ENCODE peak calls at places on chromosomes 5 and 9, in five cellular contexts. One of them, this sample, is unnamed. For H3K27me3, the result is how much of the 10 kb centered on the place peaks cover.

GRCh38 chr5:120463991-120464626 is at the start of gene PRR16:
- DNase-seq in ovary: peak
- DNase-seq in IMR-90: peak
- DNase-seq in body of pancreas: peak
- DNase-seq in effector memory CD4-positive, alpha-beta T cell: no peak
- DNase-seq in this sample: no peak

GRCh38 chr5:139644001-139644456 is 4.1 kb upstream of the CXXC5 start:
- DNase-seq in effector memory CD4-positive, alpha-beta T cell: no peak
- DNase-seq in body of pancreas: peak
- DNase-seq in ovary: no peak
- DNase-seq in IMR-90: no peak
- DNase-seq in this sample: no peak

GRCh38 chr5:102628449-102629175 is 126.5 kb upstream of the PAM start:
- DNase-seq in ovary: no peak
- DNase-seq in IMR-90: peak
- DNase-seq in effector memory CD4-positive, alpha-beta T cell: no peak
- DNase-seq in body of pancreas: no peak
- DNase-seq in this sample: no peak

GRCh38 chr5:179309751-179310320 is 35.4 kb downstream of the ADAMTS2 start:
- DNase-seq in body of pancreas: no peak
- DNase-seq in effector memory CD4-positive, alpha-beta T cell: no peak
- DNase-seq in ovary: no peak
- DNase-seq in IMR-90: no peak
- DNase-seq in this sample: no peak

GRCh38 chr9:93950619-93951601 is 4.2 kb downstream of the BARX1 start:
- DNase-seq in ovary: no peak
- DNase-seq in body of pancreas: peak
- DNase-seq in IMR-90: no peak
- DNase-seq in effector memory CD4-positive, alpha-beta T cell: no peak
- DNase-seq in this sample: no peak

GRCh38 chr9:1708215-1708614 is 306.9 kb upstream of the SMARCA2 start:
- DNase-seq in IMR-90: no peak
- DNase-seq in ovary: no peak
- DNase-seq in body of pancreas: no peak
- DNase-seq in effector memory CD4-positive, alpha-beta T cell: no peak
- DNase-seq in this sample: no peak

GRCh38 chr5:98805070-98805469 is 31.6 kb downstream of the RGMB start:
- DNase-seq in IMR-90: no peak
- DNase-seq in ovary: no peak
- DNase-seq in body of pancreas: no peak
- DNase-seq in effector memory CD4-positive, alpha-beta T cell: no peak
- DNase-seq in this sample: no peak

GRCh38 chr5:149732500-149733128 is 2.5 kb downstream of the PPARGC1B start:
- DNase-seq in IMR-90: no peak
- DNase-seq in effector memory CD4-positive, alpha-beta T cell: no peak
- DNase-seq in ovary: no peak
- DNase-seq in body of pancreas: peak
- DNase-seq in this sample: no peak

GRCh38 chr5:37448941-37449340 is 69.8 kb downstream of the WDR70 start:
- DNase-seq in effector memory CD4-positive, alpha-beta T cell: no peak
- DNase-seq in body of pancreas: no peak
- DNase-seq in ovary: no peak
- DNase-seq in IMR-90: peak
- DNase-seq in this sample: no peak

GRCh38 chr9:127305450-127306226 is 41.1 kb downstream of the GARNL3 start:
- DNase-seq in ovary: no peak
- DNase-seq in effector memory CD4-positive, alpha-beta T cell: no peak
- DNase-seq in body of pancreas: no peak
- DNase-seq in IMR-90: no peak
- DNase-seq in this sample: no peak

GRCh38 chr9:113708821-113709713 is 167.0 kb upstream of the ZNF618 start:
- DNase-seq in ovary: no peak
- DNase-seq in body of pancreas: peak
- DNase-seq in effector memory CD4-positive, alpha-beta T cell: no peak
- DNase-seq in IMR-90: no peak
- DNase-seq in this sample: no peak

GRCh38 chr5:9644630-9645029 is 14.5 kb upstream of the TAS2R1 start:
- DNase-seq in body of pancreas: no peak
- DNase-seq in ovary: no peak
- DNase-seq in effector memory CD4-positive, alpha-beta T cell: no peak
- DNase-seq in IMR-90: peak
- DNase-seq in this sample: no peak

GRCh38 chr5:87231037-87231808 is 36.5 kb upstream of the RASA1 start:
- DNase-seq in IMR-90: no peak
- DNase-seq in effector memory CD4-positive, alpha-beta T cell: no peak
- DNase-seq in ovary: no peak
- DNase-seq in body of pancreas: no peak
- DNase-seq in this sample: peak

GRCh38 chr9:97740848-97741821 is 44.0 kb upstream of the XPA start:
- DNase-seq in IMR-90: peak
- DNase-seq in effector memory CD4-positive, alpha-beta T cell: no peak
- DNase-seq in ovary: peak
- DNase-seq in body of pancreas: peak
- DNase-seq in this sample: peak

GRCh38 chr5:127864511-127864910 is 161.3 kb downstream of the CCDC192 start:
- DNase-seq in ovary: no peak
- DNase-seq in IMR-90: no peak
- DNase-seq in body of pancreas: no peak
- DNase-seq in effector memory CD4-positive, alpha-beta T cell: no peak
- DNase-seq in this sample: no peak

GRCh38 chr5:76221311-76221710 is 138.1 kb downstream of the SV2C start:
- DNase-seq in body of pancreas: no peak
- DNase-seq in ovary: no peak
- DNase-seq in IMR-90: no peak
- DNase-seq in effector memory CD4-positive, alpha-beta T cell: no peak
- DNase-seq in this sample: no peak

GRCh38 chr5:81391-82021 is 10.5 kb upstream of the PLEKHG4B start:
- DNase-seq in ovary: no peak
- DNase-seq in effector memory CD4-positive, alpha-beta T cell: no peak
- DNase-seq in IMR-90: no peak
- DNase-seq in body of pancreas: no peak
- DNase-seq in this sample: no peak

GRCh38 chr5:10760033-10760975 is 730 bp downstream of the DAP start:
- DNase-seq in ovary: peak
- DNase-seq in IMR-90: peak
- DNase-seq in effector memory CD4-positive, alpha-beta T cell: no peak
- DNase-seq in body of pancreas: peak
- DNase-seq in this sample: no peak

GRCh38 chr9:136328622-136329041 is 1.3 kb downstream of the GPSM1 start:
- DNase-seq in ovary: peak
- DNase-seq in body of pancreas: no peak
- DNase-seq in IMR-90: peak
- DNase-seq in effector memory CD4-positive, alpha-beta T cell: no peak
- DNase-seq in this sample: no peak

GRCh38 chr5:154756203-154756870 is 1.2 kb downstream of the LARP1 start:
- DNase-seq in effector memory CD4-positive, alpha-beta T cell: peak
- DNase-seq in IMR-90: no peak
- DNase-seq in body of pancreas: peak
- DNase-seq in ovary: peak
- DNase-seq in this sample: peak

GRCh38 chr5:98214240-98215051 is 559.0 kb upstream of the RGMB start:
- DNase-seq in body of pancreas: no peak
- DNase-seq in IMR-90: peak
- DNase-seq in effector memory CD4-positive, alpha-beta T cell: no peak
- DNase-seq in ovary: no peak
- DNase-seq in this sample: no peak

GRCh38 chr5:105659396-105659795 is 2011.3 kb downstream of the EFNA5 start:
- DNase-seq in IMR-90: no peak
- DNase-seq in effector memory CD4-positive, alpha-beta T cell: no peak
- DNase-seq in ovary: no peak
- DNase-seq in body of pancreas: no peak
- DNase-seq in this sample: no peak

GRCh38 chr9:102631559-102631958 is 363.6 kb upstream of the CYLC2 start:
- DNase-seq in IMR-90: no peak
- DNase-seq in ovary: no peak
- DNase-seq in body of pancreas: no peak
- DNase-seq in effector memory CD4-positive, alpha-beta T cell: no peak
- DNase-seq in this sample: no peak

GRCh38 chr5:17807069-17807468 is 172.8 kb downstream of the TAF11L14 start:
- DNase-seq in IMR-90: no peak
- DNase-seq in ovary: no peak
- DNase-seq in effector memory CD4-positive, alpha-beta T cell: no peak
- DNase-seq in body of pancreas: no peak
- DNase-seq in this sample: no peak

GRCh38 chr9:130233587-130233945 is 32.0 kb upstream of the HMCN2 start:
- DNase-seq in body of pancreas: no peak
- DNase-seq in ovary: no peak
- DNase-seq in effector memory CD4-positive, alpha-beta T cell: no peak
- DNase-seq in IMR-90: no peak
- DNase-seq in this sample: no peak

GRCh38 chr5:54329731-54330709 is 19.6 kb upstream of the ARL15 start:
- DNase-seq in IMR-90: peak
- DNase-seq in ovary: no peak
- DNase-seq in effector memory CD4-positive, alpha-beta T cell: no peak
- DNase-seq in body of pancreas: peak
- DNase-seq in this sample: no peak

GRCh38 chr9:107051392-107051791 is 188.4 kb downstream of the ZNF462 start:
- DNase-seq in ovary: no peak
- DNase-seq in effector memory CD4-positive, alpha-beta T cell: no peak
- DNase-seq in IMR-90: no peak
- DNase-seq in body of pancreas: no peak
- DNase-seq in this sample: no peak

DNA sequence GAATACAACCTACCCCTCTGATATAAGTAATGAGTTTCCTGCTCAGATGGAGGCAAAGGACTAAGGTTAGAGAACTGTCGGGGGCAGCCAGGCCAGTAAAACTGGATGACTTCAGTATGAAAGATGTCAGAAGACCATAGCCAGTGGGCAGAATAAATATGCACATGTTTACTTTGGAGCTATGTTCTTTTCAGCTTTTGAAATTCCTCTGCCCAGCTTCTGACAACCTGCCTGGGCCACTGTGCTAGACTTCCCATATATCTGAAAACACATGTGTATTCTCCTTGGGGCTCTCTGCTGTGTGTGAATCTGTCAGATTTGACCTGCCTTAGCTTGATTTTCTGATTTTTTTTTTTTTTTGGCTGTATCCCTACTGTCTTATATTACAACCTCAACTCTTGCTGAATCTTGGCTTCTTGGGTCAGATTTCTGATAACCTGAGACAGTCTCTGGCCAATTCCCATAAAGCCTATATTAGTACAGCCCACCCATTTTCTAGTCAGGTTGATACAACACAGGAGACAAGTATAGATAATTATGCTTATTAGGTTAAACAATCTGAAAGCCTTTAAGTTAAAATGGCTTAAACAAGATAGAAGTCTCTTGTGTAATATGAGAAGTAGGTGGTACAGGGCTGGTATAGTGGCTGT is 76.6 kb upstream of the PRLR start:
- DNase-seq in ovary: no peak
- DNase-seq in IMR-90: no peak
- DNase-seq in body of pancreas: no peak
- DNase-seq in effector memory CD4-positive, alpha-beta T cell: no peak
- DNase-seq in this sample: no peak
- H3K27me3 ChIP-seq in ovary: under half
- H3K27me3 ChIP-seq in IMR-90: under half
- H3K27me3 ChIP-seq in body of pancreas: under half
- H3K27me3 ChIP-seq in effector memory CD4-positive, alpha-beta T cell: under half
- H3K27me3 ChIP-seq in this sample: under half

GRCh38 chr5:147306351-147306750 is 71.5 kb downstream of the STK32A start:
- DNase-seq in ovary: no peak
- DNase-seq in IMR-90: no peak
- DNase-seq in effector memory CD4-positive, alpha-beta T cell: no peak
- DNase-seq in body of pancreas: no peak
- DNase-seq in this sample: no peak

GRCh38 chr5:147303251-147303650 is 68.4 kb downstream of the STK32A start:
- DNase-seq in body of pancreas: no peak
- DNase-seq in IMR-90: peak
- DNase-seq in effector memory CD4-positive, alpha-beta T cell: no peak
- DNase-seq in ovary: no peak
- DNase-seq in this sample: no peak

GRCh38 chr5:147305147-147305546 is 70.3 kb downstream of the STK32A start:
- DNase-seq in ovary: no peak
- DNase-seq in IMR-90: no peak
- DNase-seq in effector memory CD4-positive, alpha-beta T cell: no peak
- DNase-seq in body of pancreas: no peak
- DNase-seq in this sample: no peak

GRCh38 chr5:147307170-147307569 is 72.3 kb downstream of the STK32A start:
- DNase-seq in IMR-90: no peak
- DNase-seq in effector memory CD4-positive, alpha-beta T cell: no peak
- DNase-seq in body of pancreas: no peak
- DNase-seq in ovary: no peak
- DNase-seq in this sample: no peak

GRCh38 chr5:147303976-147304375 is 69.2 kb downstream of the STK32A start:
- DNase-seq in ovary: no peak
- DNase-seq in body of pancreas: no peak
- DNase-seq in effector memory CD4-positive, alpha-beta T cell: no peak
- DNase-seq in IMR-90: peak
- DNase-seq in this sample: no peak
- H3K4me3 ChIP-seq in ovary: no peak
- H3K4me3 ChIP-seq in body of pancreas: no peak
- H3K4me3 ChIP-seq in effector memory CD4-positive, alpha-beta T cell: no peak
- H3K4me3 ChIP-seq in IMR-90: no peak
- H3K4me3 ChIP-seq in this sample: no peak

GRCh38 chr5:172861461-172861860 is 27.4 kb downstream of the ERGIC1 start:
- DNase-seq in IMR-90: no peak
- DNase-seq in ovary: no peak
- DNase-seq in body of pancreas: no peak
- DNase-seq in effector memory CD4-positive, alpha-beta T cell: no peak
- DNase-seq in this sample: no peak

GRCh38 chr5:172858511-172858989 is 24.5 kb downstream of the ERGIC1 start:
- DNase-seq in effector memory CD4-positive, alpha-beta T cell: no peak
- DNase-seq in body of pancreas: no peak
- DNase-seq in IMR-90: no peak
- DNase-seq in ovary: no peak
- DNase-seq in this sample: no peak

GRCh38 chr5:172860520-172861443 is 26.7 kb downstream of the ERGIC1 start:
- DNase-seq in effector memory CD4-positive, alpha-beta T cell: no peak
- DNase-seq in IMR-90: peak
- DNase-seq in ovary: peak
- DNase-seq in body of pancreas: peak
- DNase-seq in this sample: no peak

GRCh38 chr5:172858990-172859811 is 25.1 kb downstream of the ERGIC1 start:
- DNase-seq in effector memory CD4-positive, alpha-beta T cell: no peak
- DNase-seq in ovary: peak
- DNase-seq in body of pancreas: peak
- DNase-seq in IMR-90: peak
- DNase-seq in this sample: no peak

GRCh38 chr5:172859966-172860365 is 25.9 kb downstream of the ERGIC1 start:
- DNase-seq in ovary: no peak
- DNase-seq in effector memory CD4-positive, alpha-beta T cell: no peak
- DNase-seq in IMR-90: no peak
- DNase-seq in body of pancreas: no peak
- DNase-seq in this sample: no peak
- H3K27ac ChIP-seq in ovary: peak
- H3K27ac ChIP-seq in effector memory CD4-positive, alpha-beta T cell: no peak
- H3K27ac ChIP-seq in IMR-90: peak
- H3K27ac ChIP-seq in body of pancreas: peak
- H3K27ac ChIP-seq in this sample: no peak

DNA sequence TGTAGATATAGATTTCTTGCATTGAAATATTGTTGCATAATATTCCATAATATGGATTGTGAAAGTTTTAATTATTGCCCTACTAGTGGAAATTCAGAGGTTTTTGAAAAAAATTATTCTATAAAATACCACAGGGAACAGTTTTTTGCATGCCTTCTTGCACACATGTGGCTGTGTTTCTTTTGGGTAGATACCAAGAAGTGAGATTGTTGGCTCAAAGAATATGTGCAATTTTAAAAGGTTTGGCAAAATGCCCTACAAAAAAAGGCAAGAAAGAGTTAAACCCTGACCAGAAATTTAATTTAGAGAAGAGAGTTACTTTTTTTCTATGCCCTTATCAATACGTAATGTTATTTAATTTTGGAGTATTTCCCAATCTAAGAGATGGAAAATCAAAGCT is 270.8 kb upstream of the DAPK1 start:
- DNase-seq in body of pancreas: no peak
- DNase-seq in IMR-90: no peak
- DNase-seq in ovary: no peak
- DNase-seq in effector memory CD4-positive, alpha-beta T cell: no peak
- DNase-seq in this sample: no peak
- H3K27me3 ChIP-seq in body of pancreas: under half
- H3K27me3 ChIP-seq in IMR-90: under half
- H3K27me3 ChIP-seq in ovary: under half
- H3K27me3 ChIP-seq in effector memory CD4-positive, alpha-beta T cell: under half
- H3K27me3 ChIP-seq in this sample: under half

This sample was measured in naive thymus-derived CD4-positive, alpha-beta T cell.